ENCODE peak calls at places on chromosomes 16 and 17, in seven cellular contexts. One of them, this sample, is unnamed.

GRCh38 chr17:57949649-57950048 is 5.6 kb downstream of the CUEDC1 start:
- DNase-seq in cardiac muscle cell: no peak
- DNase-seq in kidney epithelial cell: no peak
- DNase-seq in AG04450: no peak
- DNase-seq in body of pancreas: no peak
- DNase-seq in WERI-Rb-1: no peak
- DNase-seq in IMR-90: no peak
- DNase-seq in this sample: no peak

GRCh38 chr16:9125658-9126492 is 34.4 kb downstream of the HAPSTR1 start:
- DNase-seq in cardiac muscle cell: no peak
- DNase-seq in kidney epithelial cell: no peak
- DNase-seq in AG04450: no peak
- DNase-seq in body of pancreas: no peak
- DNase-seq in WERI-Rb-1: no peak
- DNase-seq in IMR-90: no peak
- DNase-seq in this sample: no peak

GRCh38 chr16:71205482-71206131 is 24.9 kb downstream of the HYDIN start:
- DNase-seq in cardiac muscle cell: no peak
- DNase-seq in kidney epithelial cell: no peak
- DNase-seq in AG04450: no peak
- DNase-seq in body of pancreas: peak; percentile 25
- DNase-seq in WERI-Rb-1: no peak
- DNase-seq in IMR-90: no peak
- DNase-seq in this sample: no peak

GRCh38 chr17:9475259-9475658 is 100.4 kb downstream of the STX8 start:
- DNase-seq in cardiac muscle cell: peak; percentile 27
- DNase-seq in kidney epithelial cell: no peak
- DNase-seq in AG04450: no peak
- DNase-seq in body of pancreas: no peak
- DNase-seq in WERI-Rb-1: no peak
- DNase-seq in IMR-90: no peak
- DNase-seq in this sample: no peak

GRCh38 chr16:54654429-54654828 is 276.2 kb upstream of the IRX5 start:
- DNase-seq in cardiac muscle cell: no peak
- DNase-seq in kidney epithelial cell: no peak
- DNase-seq in AG04450: no peak
- DNase-seq in body of pancreas: no peak
- DNase-seq in WERI-Rb-1: peak; percentile 10
- DNase-seq in IMR-90: no peak
- DNase-seq in this sample: no peak

GRCh38 chr17:61487668-61488595 is 35.7 kb downstream of the TBX4 start:
- DNase-seq in cardiac muscle cell: no peak
- DNase-seq in kidney epithelial cell: no peak
- DNase-seq in AG04450: no peak
- DNase-seq in body of pancreas: no peak
- DNase-seq in WERI-Rb-1: no peak
- DNase-seq in IMR-90: no peak
- DNase-seq in this sample: no peak

GRCh38 chr16:57266531-57267268 is 17.8 kb downstream of the PLLP start:
- DNase-seq in cardiac muscle cell: peak; percentile 20
- DNase-seq in kidney epithelial cell: no peak
- DNase-seq in AG04450: no peak
- DNase-seq in body of pancreas: peak; percentile 59
- DNase-seq in WERI-Rb-1: no peak
- DNase-seq in IMR-90: no peak
- DNase-seq in this sample: no peak

GRCh38 chr17:73586921-73587680 is 57.1 kb downstream of the SDK2 start:
- DNase-seq in cardiac muscle cell: no peak
- DNase-seq in kidney epithelial cell: no peak
- DNase-seq in AG04450: no peak
- DNase-seq in body of pancreas: no peak
- DNase-seq in WERI-Rb-1: peak; percentile 57
- DNase-seq in IMR-90: no peak
- DNase-seq in this sample: no peak

GRCh38 chr16:19400709-19401108 is 17.0 kb upstream of the TMC5 start:
- DNase-seq in cardiac muscle cell: no peak
- DNase-seq in kidney epithelial cell: no peak
- DNase-seq in AG04450: no peak
- DNase-seq in body of pancreas: peak; percentile 17
- DNase-seq in WERI-Rb-1: peak; percentile 53
- DNase-seq in IMR-90: no peak
- DNase-seq in this sample: no peak

GRCh38 chr17:17412331-17412730 is 64.5 kb upstream of the MED9 start:
- DNase-seq in cardiac muscle cell: peak; percentile 60
- DNase-seq in kidney epithelial cell: no peak
- DNase-seq in AG04450: no peak
- DNase-seq in body of pancreas: no peak
- DNase-seq in WERI-Rb-1: no peak
- DNase-seq in IMR-90: peak; percentile 82
- DNase-seq in this sample: no peak

GRCh38 chr17:4833941-4834501 is 881 bp downstream of the MINK1 start:
- DNase-seq in cardiac muscle cell: peak; percentile 53
- DNase-seq in kidney epithelial cell: no peak
- DNase-seq in AG04450: peak; percentile 52
- DNase-seq in body of pancreas: peak; percentile 35
- DNase-seq in WERI-Rb-1: no peak
- DNase-seq in IMR-90: peak; percentile 80
- DNase-seq in this sample: peak; percentile 5

GRCh38 chr17:48143629-48144028 is 36.1 kb downstream of the SNX11 start:
- DNase-seq in cardiac muscle cell: no peak
- DNase-seq in kidney epithelial cell: no peak
- DNase-seq in AG04450: no peak
- DNase-seq in body of pancreas: no peak
- DNase-seq in WERI-Rb-1: peak; percentile 39
- DNase-seq in IMR-90: no peak
- DNase-seq in this sample: no peak

GRCh38 chr17:50532452-50533024 is at the start of gene EPN3:
- DNase-seq in cardiac muscle cell: peak; percentile 21
- DNase-seq in kidney epithelial cell: no peak
- DNase-seq in AG04450: no peak
- DNase-seq in body of pancreas: peak; percentile 88
- DNase-seq in WERI-Rb-1: no peak
- DNase-seq in IMR-90: no peak
- DNase-seq in this sample: no peak

GRCh38 chr17:14038206-14038605 is 31.1 kb upstream of the COX10 start:
- DNase-seq in cardiac muscle cell: peak; percentile 68
- DNase-seq in kidney epithelial cell: no peak
- DNase-seq in AG04450: no peak
- DNase-seq in body of pancreas: no peak
- DNase-seq in WERI-Rb-1: no peak
- DNase-seq in IMR-90: peak; percentile 63
- DNase-seq in this sample: no peak

GRCh38 chr17:15475620-15476354 is 8.4 kb upstream of the CDRT4 start:
- DNase-seq in cardiac muscle cell: peak; percentile 85
- DNase-seq in kidney epithelial cell: no peak
- DNase-seq in AG04450: no peak
- DNase-seq in body of pancreas: no peak
- DNase-seq in WERI-Rb-1: no peak
- DNase-seq in IMR-90: peak; percentile 62
- DNase-seq in this sample: peak; percentile 74

GRCh38 chr16:4936181-4936990 is 562 bp downstream of the PPL start:
- DNase-seq in cardiac muscle cell: no peak
- DNase-seq in kidney epithelial cell: no peak
- DNase-seq in AG04450: no peak
- DNase-seq in body of pancreas: peak; percentile 60
- DNase-seq in WERI-Rb-1: peak; percentile 80
- DNase-seq in IMR-90: no peak
- DNase-seq in this sample: no peak

GRCh38 chr17:82869536-82869935 is 29.7 kb upstream of the ZNF750 start:
- DNase-seq in cardiac muscle cell: no peak
- DNase-seq in kidney epithelial cell: no peak
- DNase-seq in AG04450: no peak
- DNase-seq in body of pancreas: no peak
- DNase-seq in WERI-Rb-1: no peak
- DNase-seq in IMR-90: no peak
- DNase-seq in this sample: no peak

GRCh38 chr17:7079581-7080444 is at the start of gene CLEC10A:
- DNase-seq in cardiac muscle cell: no peak
- DNase-seq in kidney epithelial cell: no peak
- DNase-seq in AG04450: no peak
- DNase-seq in body of pancreas: no peak
- DNase-seq in WERI-Rb-1: no peak
- DNase-seq in IMR-90: no peak
- DNase-seq in this sample: no peak

GRCh38 chr17:14211778-14212177 is 24.9 kb downstream of the CDRT15 start:
- DNase-seq in cardiac muscle cell: no peak
- DNase-seq in kidney epithelial cell: no peak
- DNase-seq in AG04450: no peak
- DNase-seq in body of pancreas: no peak
- DNase-seq in WERI-Rb-1: peak; percentile 15
- DNase-seq in IMR-90: no peak
- DNase-seq in this sample: no peak

GRCh38 chr17:71430281-71430680 is 690.5 kb upstream of the SOX9 start:
- DNase-seq in cardiac muscle cell: no peak
- DNase-seq in kidney epithelial cell: no peak
- DNase-seq in AG04450: no peak
- DNase-seq in body of pancreas: no peak
- DNase-seq in WERI-Rb-1: no peak
- DNase-seq in IMR-90: no peak
- DNase-seq in this sample: no peak

GRCh38 chr17:18246880-18247612 is 11.5 kb downstream of the FLII start:
- DNase-seq in cardiac muscle cell: peak; percentile 47
- DNase-seq in kidney epithelial cell: no peak
- DNase-seq in AG04450: no peak
- DNase-seq in body of pancreas: peak; percentile 82
- DNase-seq in WERI-Rb-1: peak; percentile 94
- DNase-seq in IMR-90: peak; percentile 8
- DNase-seq in this sample: no peak

GRCh38 chr17:2292100-2292499 is 11.5 kb downstream of the SMG6 start:
- DNase-seq in cardiac muscle cell: no peak
- DNase-seq in kidney epithelial cell: no peak
- DNase-seq in AG04450: peak; percentile 7
- DNase-seq in body of pancreas: no peak
- DNase-seq in WERI-Rb-1: no peak
- DNase-seq in IMR-90: peak; percentile 52
- DNase-seq in this sample: peak; percentile 10

GRCh38 chr17:32458367-32458766 is 14.1 kb downstream of the PSMD11 start:
- DNase-seq in cardiac muscle cell: no peak
- DNase-seq in kidney epithelial cell: no peak
- DNase-seq in AG04450: no peak
- DNase-seq in body of pancreas: no peak
- DNase-seq in WERI-Rb-1: no peak
- DNase-seq in IMR-90: no peak
- DNase-seq in this sample: no peak

GRCh38 chr16:55264949-55265348 is 59.1 kb upstream of the IRX6 start:
- DNase-seq in cardiac muscle cell: no peak
- DNase-seq in kidney epithelial cell: no peak
- DNase-seq in AG04450: no peak
- DNase-seq in body of pancreas: no peak
- DNase-seq in WERI-Rb-1: no peak
- DNase-seq in IMR-90: no peak
- DNase-seq in this sample: no peak

GRCh38 chr17:81371910-81372760 is 23.1 kb upstream of the BAHCC1 start:
- DNase-seq in cardiac muscle cell: peak; percentile 62
- DNase-seq in kidney epithelial cell: no peak
- DNase-seq in AG04450: no peak
- DNase-seq in body of pancreas: peak; percentile 61
- DNase-seq in WERI-Rb-1: peak; percentile 85
- DNase-seq in IMR-90: peak; percentile 48
- DNase-seq in this sample: no peak

GRCh38 chr16:8519643-8520042 is 70.7 kb downstream of the TMEM114 start:
- DNase-seq in cardiac muscle cell: no peak
- DNase-seq in kidney epithelial cell: no peak
- DNase-seq in AG04450: no peak
- DNase-seq in body of pancreas: peak; percentile 17
- DNase-seq in WERI-Rb-1: no peak
- DNase-seq in IMR-90: no peak
- DNase-seq in this sample: no peak

GRCh38 chr16:67766281-67766680 is 40.1 kb downstream of the RANBP10 start:
- DNase-seq in cardiac muscle cell: no peak
- DNase-seq in kidney epithelial cell: no peak
- DNase-seq in AG04450: no peak
- DNase-seq in body of pancreas: no peak
- DNase-seq in WERI-Rb-1: no peak
- DNase-seq in IMR-90: peak; percentile 37
- DNase-seq in this sample: no peak
- H3K4me3 ChIP-seq in cardiac muscle cell: no peak overlapping the region
- H3K4me3 ChIP-seq in kidney epithelial cell: no peak overlapping the region
- H3K4me3 ChIP-seq in AG04450: no peak overlapping the region
- H3K4me3 ChIP-seq in body of pancreas: no peak overlapping the region
- H3K4me3 ChIP-seq in WERI-Rb-1: no peak overlapping the region
- H3K4me3 ChIP-seq in IMR-90: no peak overlapping the region
- H3K4me3 ChIP-seq in this sample: no peak overlapping the region

GRCh38 chr17:75012320-75013076 is at the start of gene MRPL58:
- DNase-seq in cardiac muscle cell: peak; percentile 92
- DNase-seq in kidney epithelial cell: no peak
- DNase-seq in AG04450: peak; percentile 72
- DNase-seq in body of pancreas: peak; percentile 83
- DNase-seq in WERI-Rb-1: peak; percentile 93
- DNase-seq in IMR-90: peak; percentile 83
- DNase-seq in this sample: no peak
- TF ChIP-seq CTCF in cardiac muscle cell: peak; percentile 63
- TF ChIP-seq CTCF in kidney epithelial cell: peak; percentile 67
- TF ChIP-seq CTCF in AG04450: peak; percentile 62
- TF ChIP-seq CTCF in body of pancreas: peak; percentile 58
- TF ChIP-seq CTCF in WERI-Rb-1: peak; percentile 64
- TF ChIP-seq CTCF in IMR-90: peak; percentile 58
- TF ChIP-seq CTCF in this sample: peak; percentile 57

DNA sequence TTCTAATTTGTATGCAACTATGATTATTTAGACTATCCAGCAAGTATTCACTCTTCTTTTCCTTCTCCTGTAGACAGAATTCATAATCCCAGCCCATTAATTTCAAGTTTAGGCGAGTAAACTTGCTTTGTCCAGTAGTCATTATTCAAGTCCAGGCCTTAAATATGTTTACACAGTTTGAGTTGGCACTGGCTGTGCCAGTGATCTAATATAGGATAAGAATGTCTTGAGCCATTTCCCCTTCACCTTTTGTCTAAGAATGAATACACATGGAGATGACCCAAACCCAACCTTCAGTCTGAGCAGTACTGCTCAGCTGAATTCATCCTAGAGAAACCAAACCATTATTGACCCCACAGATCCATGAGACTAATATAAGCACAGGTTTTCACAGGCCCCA is 930.4 kb upstream of the CDH8 start:
- DNase-seq in cardiac muscle cell: no peak
- DNase-seq in kidney epithelial cell: no peak
- DNase-seq in AG04450: no peak
- DNase-seq in body of pancreas: no peak
- DNase-seq in WERI-Rb-1: no peak
- DNase-seq in IMR-90: no peak
- DNase-seq in this sample: no peak
- H3K4me3 ChIP-seq in cardiac muscle cell: no peak overlapping the region
- H3K4me3 ChIP-seq in kidney epithelial cell: no peak overlapping the region
- H3K4me3 ChIP-seq in AG04450: no peak overlapping the region
- H3K4me3 ChIP-seq in body of pancreas: no peak overlapping the region
- H3K4me3 ChIP-seq in WERI-Rb-1: no peak overlapping the region
- H3K4me3 ChIP-seq in IMR-90: no peak overlapping the region
- H3K4me3 ChIP-seq in this sample: no peak overlapping the region

GRCh38 chr17:63099420-63099819 is 133.4 kb downstream of the TANC2 start:
- DNase-seq in cardiac muscle cell: no peak
- DNase-seq in kidney epithelial cell: no peak
- DNase-seq in AG04450: no peak
- DNase-seq in body of pancreas: no peak
- DNase-seq in WERI-Rb-1: no peak
- DNase-seq in IMR-90: no peak
- DNase-seq in this sample: no peak

GRCh38 chr17:63106050-63106449 is 140.0 kb downstream of the TANC2 start:
- DNase-seq in cardiac muscle cell: no peak
- DNase-seq in kidney epithelial cell: no peak
- DNase-seq in AG04450: no peak
- DNase-seq in body of pancreas: no peak
- DNase-seq in WERI-Rb-1: no peak
- DNase-seq in IMR-90: no peak
- DNase-seq in this sample: no peak

GRCh38 chr17:63096426-63096825 is 130.4 kb downstream of the TANC2 start:
- DNase-seq in cardiac muscle cell: no peak
- DNase-seq in kidney epithelial cell: no peak
- DNase-seq in AG04450: peak; percentile 51
- DNase-seq in body of pancreas: no peak
- DNase-seq in WERI-Rb-1: no peak
- DNase-seq in IMR-90: peak; percentile 88
- DNase-seq in this sample: no peak

GRCh38 chr17:63102034-63102433 is 136.0 kb downstream of the TANC2 start:
- DNase-seq in cardiac muscle cell: no peak
- DNase-seq in kidney epithelial cell: no peak
- DNase-seq in AG04450: no peak
- DNase-seq in body of pancreas: no peak
- DNase-seq in WERI-Rb-1: no peak
- DNase-seq in IMR-90: no peak
- DNase-seq in this sample: no peak
- TF ChIP-seq CTCF in cardiac muscle cell: no peak
- TF ChIP-seq CTCF in kidney epithelial cell: no peak
- TF ChIP-seq CTCF in AG04450: no peak
- TF ChIP-seq CTCF in body of pancreas: no peak
- TF ChIP-seq CTCF in WERI-Rb-1: no peak
- TF ChIP-seq CTCF in IMR-90: no peak
- TF ChIP-seq CTCF in this sample: no peak

This sample was measured in retinal pigment epithelial cell.